ENCODE peak calls at places on chromosomes 3 and 15, in four cellular contexts. Y, R, N and W are unnamed samples. For H3K27me3, the result is how much of the 10 kb centered on the place peaks cover.

GRCh38 chr3:49703443-49703927 is 14.1 kb downstream of the RNF123 start:
- DNase-seq in N (peak), R (peak), Y (peak), W (no peak)

GRCh38 chr15:98155356-98155755 is 194.9 kb downstream of the ARRDC4 start:
- DNase-seq in N (no peak), R (no peak), Y (no peak), W (no peak)

GRCh38 chr15:95713315-95713714 is 617.2 kb upstream of the NR2F2 start:
- DNase-seq in Y (no peak), N (no peak), R (no peak), W (no peak)

GRCh38 chr3:114418724-114419543 is 125.1 kb downstream of the TIGIT start:
- DNase-seq in N (peak), R (no peak), Y (no peak), W (peak)

GRCh38 chr3:128166971-128167453 is 13.7 kb downstream of the EEFSEC start:
- DNase-seq in N (no peak), R (no peak), Y (no peak), W (no peak)

GRCh38 chr15:55204464-55204863 is 7.7 kb upstream of the RSL24D1 start:
- DNase-seq in R (no peak), N (no peak), Y (no peak), W (no peak)

GRCh38 chr15:43527802-43528541 is 10.6 kb downstream of the MAP1A start:
- DNase-seq in Y (no peak), N (no peak), R (no peak), W (no peak)

GRCh38 chr15:88648357-88649214 is 9.8 kb downstream of the ISG20 start:
- DNase-seq in N (no peak), Y (no peak), R (peak), W (no peak)

GRCh38 chr3:63921741-63922482 is 9.7 kb upstream of the SCAANT1 start:
- DNase-seq in N (no peak), Y (no peak), R (no peak), W (no peak)

GRCh38 chr3:151918253-151919029 is 45.0 kb downstream of the SUCNR1 start:
- DNase-seq in N (peak), Y (no peak), R (no peak), W (no peak)

DNA sequence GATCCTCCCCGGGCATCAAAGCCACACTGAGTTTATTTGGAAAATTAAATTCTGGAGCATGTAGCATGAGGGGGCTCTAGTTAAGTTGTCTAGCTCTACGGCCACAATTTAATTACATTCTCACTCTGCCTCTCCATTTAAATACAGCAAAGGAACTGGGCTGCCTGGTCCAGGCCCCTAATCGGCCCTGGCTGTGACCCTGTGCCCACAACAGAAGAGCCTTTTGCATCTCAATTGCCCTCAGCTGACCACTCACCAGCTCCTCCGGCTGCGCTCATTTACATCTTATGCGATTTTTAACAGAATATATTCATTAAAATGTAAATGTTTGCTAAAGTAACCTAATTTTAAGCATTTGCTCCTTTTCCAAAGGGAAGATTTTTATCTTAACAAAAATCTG is 72.8 kb downstream of the MEGF11 start:
- DNase-seq in N (peak), Y (no peak), R (no peak), W (no peak)
- H3K4me3 ChIP-seq in N (no peak), Y (no peak), R (no peak), W (no peak)

DNA sequence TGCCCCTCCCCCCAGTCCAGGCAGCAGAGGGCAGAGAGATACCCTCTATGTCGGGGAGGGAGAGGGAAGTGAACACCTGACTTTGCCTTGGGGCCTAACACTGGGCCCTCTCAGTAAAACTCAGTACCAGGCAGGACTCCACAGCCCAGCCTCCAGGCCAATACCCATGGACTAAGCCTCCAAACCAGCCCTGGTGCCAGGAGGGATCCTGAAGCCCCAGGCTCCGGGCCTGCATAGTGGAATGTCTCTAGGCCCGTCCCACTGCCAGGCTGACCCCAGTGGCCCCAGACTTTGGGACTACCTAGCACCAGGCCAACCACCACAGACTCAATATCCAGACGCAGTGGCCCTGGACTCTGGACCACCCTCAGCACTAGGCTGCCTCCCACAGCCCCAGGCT is 46.6 kb downstream of the CRYGS start:
- DNase-seq in R (no peak), Y (no peak), N (no peak), W (no peak)
- H3K27me3 ChIP-seq in R (under half), Y (under half), N (under half), W (under half)

DNA sequence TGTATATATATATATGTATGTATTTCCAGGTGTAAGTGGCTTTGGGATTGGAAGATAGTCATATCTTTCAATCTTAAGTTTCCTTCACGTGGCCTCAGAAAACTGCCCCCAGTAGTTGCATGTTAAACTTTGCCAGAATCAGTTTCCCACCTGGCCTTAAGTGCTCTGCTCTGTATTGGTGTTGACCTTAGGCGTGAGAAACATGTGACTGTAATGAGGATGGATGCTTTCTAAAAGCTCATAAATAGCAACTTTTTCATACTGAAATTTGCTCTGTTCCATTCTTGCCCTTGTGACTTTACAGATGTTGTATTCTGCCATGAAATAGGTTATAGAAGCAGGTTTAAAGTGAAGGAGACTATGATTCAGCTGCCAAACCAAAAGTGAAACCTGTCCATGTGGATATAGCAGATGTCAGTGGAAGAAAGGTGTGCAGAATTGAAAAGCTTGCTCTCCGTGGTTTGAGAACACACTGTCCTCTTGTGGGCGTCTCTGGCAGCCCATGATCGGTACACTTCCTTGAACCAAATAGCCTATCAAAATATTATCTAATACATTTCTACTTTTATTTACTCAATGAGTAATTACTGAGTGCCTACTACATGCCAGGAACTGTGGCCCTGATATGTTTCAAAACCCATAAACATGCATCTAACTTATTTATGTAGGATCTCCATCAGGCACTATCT is 15.8 kb downstream of the SCG5 start:
- DNase-seq in R (peak), N (no peak), Y (no peak), W (no peak)
- TF ChIP-seq CTCF in R (peak), N (no peak), Y (no peak), W (no peak)

DNA sequence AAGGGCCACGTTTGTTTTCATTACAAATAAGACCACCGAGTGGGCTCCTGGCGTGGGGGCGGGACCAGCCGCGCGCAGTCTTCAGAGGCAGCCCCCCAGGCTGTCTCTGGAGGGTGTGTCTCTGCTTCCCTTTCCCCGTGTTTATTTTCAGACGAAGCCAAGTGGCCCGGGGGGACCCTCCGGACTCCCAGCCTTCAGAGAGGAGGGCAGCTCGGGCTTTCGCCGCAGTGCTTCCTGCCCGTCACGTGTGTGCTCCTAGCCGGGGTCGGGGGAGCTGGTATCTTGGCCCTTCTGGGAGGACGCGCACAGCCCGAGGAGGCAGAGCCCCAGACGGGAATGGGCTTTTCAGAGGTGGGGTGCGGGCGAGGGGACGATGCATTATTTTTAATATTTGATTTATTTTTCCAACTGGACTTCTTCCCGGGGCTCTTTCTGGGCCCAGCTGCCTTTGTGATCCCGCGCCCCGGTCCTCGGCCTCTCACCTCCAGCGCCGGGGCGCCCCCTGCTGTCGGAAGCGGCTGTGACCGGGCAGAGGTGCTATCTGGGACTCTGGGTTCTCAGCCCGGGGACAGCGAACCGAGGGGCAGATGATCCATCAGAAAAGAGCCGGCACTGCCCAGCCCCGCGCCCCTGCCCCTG is 69.9 kb upstream of the CGNL1 start:
- DNase-seq in N (peak), R (peak), Y (peak), W (no peak)
- H3K4me3 ChIP-seq in N (peak), R (peak), Y (peak), W (peak)

DNA sequence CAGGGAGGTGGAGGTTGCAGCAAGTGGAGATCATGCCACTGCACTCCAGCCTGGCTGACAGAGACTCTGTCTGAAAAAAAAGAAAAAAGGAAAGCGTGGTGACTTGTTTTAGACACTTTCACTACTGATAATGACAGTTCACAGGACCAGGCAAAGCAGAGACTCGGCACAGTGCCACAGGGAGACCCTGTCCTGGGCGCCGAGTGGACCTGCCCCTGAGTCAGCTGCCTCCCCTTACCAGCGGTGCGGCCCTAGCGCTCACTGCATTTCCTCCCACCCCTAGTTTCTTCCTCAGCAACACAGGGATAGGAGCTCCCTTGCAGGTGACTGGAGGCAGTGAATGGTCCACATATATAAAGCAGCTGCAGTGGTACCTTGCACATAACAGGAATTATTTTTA is 38.7 kb upstream of the NSMCE3 start:
- DNase-seq in Y (no peak), R (no peak), N (no peak), W (no peak)
- H3K27me3 ChIP-seq in Y (under half), R (under half), N (under half), W (under half)

GRCh38 chr3:157110761-157111238 is 49.1 kb downstream of the CCNL1 start:
- DNase-seq in R (no peak), N (no peak), Y (no peak), W (no peak)
- TF ChIP-seq CTCF in R (no peak), N (no peak), Y (no peak), W (no peak)

DNA sequence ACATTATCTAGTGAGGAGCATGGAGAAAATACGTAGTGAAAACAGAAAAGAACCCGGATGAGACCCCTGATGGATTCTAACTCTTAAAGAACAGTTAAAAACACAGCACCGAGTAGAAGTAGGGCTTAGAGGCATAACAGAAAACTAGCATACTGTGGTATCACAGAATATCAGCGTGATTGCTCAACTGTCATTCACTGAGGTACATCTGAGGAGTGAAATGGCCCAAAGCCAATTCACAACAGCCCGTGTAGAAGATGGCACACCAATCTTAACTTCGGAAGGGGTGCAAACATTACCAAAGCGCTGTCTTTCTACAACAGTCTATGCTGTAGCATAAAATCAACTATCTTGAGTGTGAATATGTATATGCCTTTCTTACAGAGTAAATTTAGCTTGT is 1.8 kb downstream of the CLASP2 start:
- DNase-seq in Y (no peak), R (no peak), N (no peak), W (no peak)
- H3K4me3 ChIP-seq in Y (peak), R (peak), N (peak), W (no peak)

GRCh38 chr15:68559342-68560310 is 19.2 kb upstream of the CORO2B start:
- DNase-seq in N (peak), Y (peak), R (peak), W (no peak)
- H3K27me3 ChIP-seq in N (under half), Y (under half), R (under half), W (under half)

DNA sequence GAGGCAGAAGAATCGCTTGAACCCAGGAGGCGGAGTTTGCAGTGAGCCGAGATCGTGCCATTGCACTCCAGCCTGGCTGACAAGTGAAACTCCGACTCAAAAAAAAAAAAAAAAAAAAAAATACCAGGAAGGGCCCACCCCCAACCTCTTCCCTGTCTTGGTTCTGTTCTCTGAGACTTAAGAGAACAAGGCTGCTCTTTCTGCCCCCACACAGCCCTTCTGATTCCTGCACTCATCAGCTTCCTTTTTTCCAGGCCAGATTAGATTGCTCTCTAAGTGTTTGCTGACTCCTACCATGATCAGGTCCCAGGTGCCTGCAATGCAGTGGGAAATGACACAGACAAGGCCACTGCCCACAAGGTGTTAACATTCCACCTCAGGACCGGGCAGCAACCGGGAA is 13.0 kb downstream of the TMEM44 start:
- DNase-seq in N (no peak), Y (peak), R (no peak), W (no peak)
- TF ChIP-seq CTCF in N (no peak), Y (no peak), R (no peak), W (no peak)